ENCODE peak calls at places on chromosome 15, in eight cellular contexts. One of them, this sample, is unnamed.

GRCh38 chr15:39770748-39771689 is 11.6 kb downstream of the FSIP1 start:
- DNase-seq in BE2C: no peak
- DNase-seq in adrenal gland: no peak
- DNase-seq in thyroid gland: no peak
- DNase-seq in AG10803: peak; percentile 97
- DNase-seq in mucosa of descending colon: no peak
- DNase-seq in heart right ventricle: no peak
- DNase-seq in cardiac fibroblast: peak; percentile 59
- DNase-seq in this sample: no peak

GRCh38 chr15:58444658-58445332 is 13.0 kb downstream of the LIPC start:
- DNase-seq in adrenal gland: no peak
- DNase-seq in thyroid gland: peak; percentile 14
- DNase-seq in mucosa of descending colon: no peak
- DNase-seq in cardiac fibroblast: no peak
- DNase-seq in AG10803: no peak
- DNase-seq in BE2C: no peak
- DNase-seq in heart right ventricle: no peak
- DNase-seq in this sample: no peak

GRCh38 chr15:31360843-31361763 is 34.5 kb downstream of the KLF13 start:
- DNase-seq in AG10803: no peak
- DNase-seq in mucosa of descending colon: peak; percentile 79
- DNase-seq in heart right ventricle: no peak
- DNase-seq in thyroid gland: peak; percentile 50
- DNase-seq in cardiac fibroblast: no peak
- DNase-seq in adrenal gland: peak; percentile 76
- DNase-seq in BE2C: no peak
- DNase-seq in this sample: peak; percentile 60

GRCh38 chr15:101684384-101684783 is 32.2 kb upstream of the TM2D3 start:
- DNase-seq in adrenal gland: no peak
- DNase-seq in BE2C: no peak
- DNase-seq in heart right ventricle: no peak
- DNase-seq in thyroid gland: no peak
- DNase-seq in cardiac fibroblast: peak; percentile 69
- DNase-seq in AG10803: peak; percentile 87
- DNase-seq in mucosa of descending colon: no peak
- DNase-seq in this sample: no peak

GRCh38 chr15:93029613-93030429 is 59.2 kb downstream of the RGMA start:
- DNase-seq in thyroid gland: no peak
- DNase-seq in BE2C: no peak
- DNase-seq in adrenal gland: peak; percentile 69
- DNase-seq in cardiac fibroblast: peak; percentile 55
- DNase-seq in mucosa of descending colon: no peak
- DNase-seq in AG10803: no peak
- DNase-seq in heart right ventricle: no peak
- DNase-seq in this sample: peak; percentile 38

GRCh38 chr15:46996331-46996730 is 721.0 kb upstream of the SEMA6D start:
- DNase-seq in mucosa of descending colon: no peak
- DNase-seq in AG10803: no peak
- DNase-seq in BE2C: no peak
- DNase-seq in adrenal gland: no peak
- DNase-seq in cardiac fibroblast: no peak
- DNase-seq in thyroid gland: no peak
- DNase-seq in heart right ventricle: no peak
- DNase-seq in this sample: no peak

GRCh38 chr15:93466380-93466779 is 377.4 kb upstream of the RGMA start:
- DNase-seq in cardiac fibroblast: no peak
- DNase-seq in AG10803: no peak
- DNase-seq in BE2C: no peak
- DNase-seq in thyroid gland: no peak
- DNase-seq in heart right ventricle: no peak
- DNase-seq in adrenal gland: no peak
- DNase-seq in mucosa of descending colon: no peak
- DNase-seq in this sample: no peak

GRCh38 chr15:76973362-76973743 is 21.6 kb upstream of the PSTPIP1 start:
- DNase-seq in mucosa of descending colon: no peak
- DNase-seq in BE2C: peak; percentile 76
- DNase-seq in thyroid gland: no peak
- DNase-seq in adrenal gland: no peak
- DNase-seq in AG10803: peak; percentile 30
- DNase-seq in heart right ventricle: no peak
- DNase-seq in cardiac fibroblast: peak; percentile 74
- DNase-seq in this sample: no peak

GRCh38 chr15:27563765-27564164 is 535.4 kb downstream of the OCA2 start:
- DNase-seq in thyroid gland: no peak
- DNase-seq in adrenal gland: no peak
- DNase-seq in mucosa of descending colon: no peak
- DNase-seq in AG10803: no peak
- DNase-seq in cardiac fibroblast: no peak
- DNase-seq in heart right ventricle: no peak
- DNase-seq in BE2C: no peak
- DNase-seq in this sample: no peak

GRCh38 chr15:40660686-40661085 is 34.3 kb upstream of the RAD51 start:
- DNase-seq in thyroid gland: no peak
- DNase-seq in cardiac fibroblast: no peak
- DNase-seq in AG10803: no peak
- DNase-seq in heart right ventricle: no peak
- DNase-seq in mucosa of descending colon: no peak
- DNase-seq in BE2C: no peak
- DNase-seq in adrenal gland: no peak
- DNase-seq in this sample: no peak

GRCh38 chr15:90619939-90620338 is 90.2 kb downstream of the CRTC3 start:
- DNase-seq in heart right ventricle: no peak
- DNase-seq in mucosa of descending colon: no peak
- DNase-seq in thyroid gland: no peak
- DNase-seq in cardiac fibroblast: no peak
- DNase-seq in BE2C: no peak
- DNase-seq in adrenal gland: peak; percentile 21
- DNase-seq in AG10803: no peak
- DNase-seq in this sample: no peak

GRCh38 chr15:83372434-83372873 is 74.7 kb upstream of the SH3GL3 start:
- DNase-seq in cardiac fibroblast: no peak
- DNase-seq in AG10803: peak; percentile 42
- DNase-seq in mucosa of descending colon: no peak
- DNase-seq in BE2C: no peak
- DNase-seq in thyroid gland: no peak
- DNase-seq in adrenal gland: no peak
- DNase-seq in heart right ventricle: no peak
- DNase-seq in this sample: no peak

GRCh38 chr15:93126496-93127083 is 37.6 kb upstream of the RGMA start:
- DNase-seq in thyroid gland: no peak
- DNase-seq in heart right ventricle: peak; percentile 70
- DNase-seq in mucosa of descending colon: no peak
- DNase-seq in AG10803: no peak
- DNase-seq in BE2C: no peak
- DNase-seq in cardiac fibroblast: peak; percentile 3
- DNase-seq in adrenal gland: peak; percentile 50
- DNase-seq in this sample: no peak

GRCh38 chr15:63439536-63440264 is 58.1 kb upstream of the CA12 start:
- DNase-seq in mucosa of descending colon: no peak
- DNase-seq in cardiac fibroblast: no peak
- DNase-seq in thyroid gland: peak; percentile 22
- DNase-seq in AG10803: peak; percentile 10
- DNase-seq in BE2C: peak; percentile 23
- DNase-seq in adrenal gland: peak; percentile 37
- DNase-seq in heart right ventricle: no peak
- DNase-seq in this sample: no peak

GRCh38 chr15:84598993-84599392 is 1.8 kb upstream of the ZSCAN2 start:
- DNase-seq in mucosa of descending colon: peak; percentile 42
- DNase-seq in adrenal gland: peak; percentile 76
- DNase-seq in thyroid gland: peak; percentile 38
- DNase-seq in AG10803: peak; percentile 53
- DNase-seq in cardiac fibroblast: peak; percentile 75
- DNase-seq in heart right ventricle: no peak
- DNase-seq in BE2C: peak; percentile 62
- DNase-seq in this sample: no peak

GRCh38 chr15:67043939-67044771 is 21.2 kb upstream of the SMAD3 start:
- DNase-seq in heart right ventricle: no peak
- DNase-seq in AG10803: peak; percentile 96
- DNase-seq in mucosa of descending colon: no peak
- DNase-seq in cardiac fibroblast: peak; percentile 95
- DNase-seq in thyroid gland: no peak
- DNase-seq in adrenal gland: no peak
- DNase-seq in BE2C: no peak
- DNase-seq in this sample: no peak

GRCh38 chr15:68497206-68497910 is 65.4 kb upstream of the ITGA11 start:
- DNase-seq in thyroid gland: no peak
- DNase-seq in adrenal gland: peak; percentile 5
- DNase-seq in mucosa of descending colon: no peak
- DNase-seq in heart right ventricle: no peak
- DNase-seq in cardiac fibroblast: no peak
- DNase-seq in AG10803: peak; percentile 83
- DNase-seq in BE2C: no peak
- DNase-seq in this sample: no peak

GRCh38 chr15:99211926-99212325 is 37.5 kb downstream of the TTC23 start:
- DNase-seq in mucosa of descending colon: no peak
- DNase-seq in cardiac fibroblast: peak; percentile 19
- DNase-seq in AG10803: peak; percentile 40
- DNase-seq in thyroid gland: no peak
- DNase-seq in BE2C: no peak
- DNase-seq in heart right ventricle: no peak
- DNase-seq in adrenal gland: peak; percentile 83
- DNase-seq in this sample: no peak

GRCh38 chr15:45499426-45499825 is 23.1 kb downstream of the SLC30A4 start:
- DNase-seq in AG10803: peak; percentile 43
- DNase-seq in BE2C: no peak
- DNase-seq in mucosa of descending colon: no peak
- DNase-seq in thyroid gland: no peak
- DNase-seq in adrenal gland: no peak
- DNase-seq in heart right ventricle: no peak
- DNase-seq in cardiac fibroblast: peak; percentile 48
- DNase-seq in this sample: no peak

GRCh38 chr15:40456738-40457137 is 14.0 kb upstream of the CHST14 start:
- DNase-seq in heart right ventricle: no peak
- DNase-seq in adrenal gland: no peak
- DNase-seq in thyroid gland: no peak
- DNase-seq in mucosa of descending colon: no peak
- DNase-seq in cardiac fibroblast: no peak
- DNase-seq in BE2C: no peak
- DNase-seq in AG10803: no peak
- DNase-seq in this sample: no peak

GRCh38 chr15:33720952-33721351 is 247.3 kb upstream of the CHRM5 start:
- DNase-seq in BE2C: no peak
- DNase-seq in adrenal gland: no peak
- DNase-seq in heart right ventricle: no peak
- DNase-seq in thyroid gland: no peak
- DNase-seq in cardiac fibroblast: peak; percentile 58
- DNase-seq in mucosa of descending colon: no peak
- DNase-seq in AG10803: peak; percentile 37
- DNase-seq in this sample: no peak

GRCh38 chr15:27833974-27834373 is 265.1 kb downstream of the OCA2 start:
- DNase-seq in adrenal gland: no peak
- DNase-seq in thyroid gland: no peak
- DNase-seq in mucosa of descending colon: no peak
- DNase-seq in heart right ventricle: no peak
- DNase-seq in AG10803: no peak
- DNase-seq in cardiac fibroblast: no peak
- DNase-seq in BE2C: no peak
- DNase-seq in this sample: no peak

GRCh38 chr15:58362262-58362922 is 69.4 kb upstream of the LIPC start:
- DNase-seq in thyroid gland: no peak
- DNase-seq in cardiac fibroblast: no peak
- DNase-seq in AG10803: peak; percentile 45
- DNase-seq in BE2C: no peak
- DNase-seq in heart right ventricle: no peak
- DNase-seq in adrenal gland: no peak
- DNase-seq in mucosa of descending colon: no peak
- DNase-seq in this sample: no peak

DNA sequence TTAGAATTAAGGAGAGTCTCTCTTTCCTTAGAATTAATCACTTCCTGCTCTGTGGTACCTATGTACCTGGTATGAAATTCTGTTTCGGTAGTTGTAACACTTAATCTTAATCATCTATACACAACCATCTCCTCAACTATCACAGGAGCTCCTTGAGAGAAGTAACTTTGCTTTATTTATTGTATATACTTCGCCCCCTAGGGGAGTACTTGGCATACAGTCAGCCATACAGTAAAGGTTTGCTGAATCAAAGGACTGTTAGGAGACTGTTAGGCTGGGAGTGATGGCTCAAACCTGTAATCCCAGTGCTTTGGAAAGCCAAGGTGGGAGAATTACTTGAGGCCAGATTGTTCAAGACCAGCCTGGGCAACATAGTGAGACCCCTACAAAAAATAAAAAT is 44.7 kb downstream of the RORA start:
- DNase-seq in AG10803: no peak
- DNase-seq in BE2C: no peak
- DNase-seq in heart right ventricle: no peak
- DNase-seq in adrenal gland: no peak
- DNase-seq in cardiac fibroblast: no peak
- DNase-seq in mucosa of descending colon: no peak
- DNase-seq in thyroid gland: no peak
- DNase-seq in this sample: no peak
- TF ChIP-seq CTCF in AG10803: no peak
- TF ChIP-seq CTCF in BE2C: peak; percentile 35
- TF ChIP-seq CTCF in heart right ventricle: no peak
- TF ChIP-seq CTCF in adrenal gland: no peak
- TF ChIP-seq CTCF in cardiac fibroblast: peak; percentile 1
- TF ChIP-seq CTCF in mucosa of descending colon: no peak
- TF ChIP-seq CTCF in thyroid gland: no peak
- TF ChIP-seq CTCF in this sample: no peak

DNA sequence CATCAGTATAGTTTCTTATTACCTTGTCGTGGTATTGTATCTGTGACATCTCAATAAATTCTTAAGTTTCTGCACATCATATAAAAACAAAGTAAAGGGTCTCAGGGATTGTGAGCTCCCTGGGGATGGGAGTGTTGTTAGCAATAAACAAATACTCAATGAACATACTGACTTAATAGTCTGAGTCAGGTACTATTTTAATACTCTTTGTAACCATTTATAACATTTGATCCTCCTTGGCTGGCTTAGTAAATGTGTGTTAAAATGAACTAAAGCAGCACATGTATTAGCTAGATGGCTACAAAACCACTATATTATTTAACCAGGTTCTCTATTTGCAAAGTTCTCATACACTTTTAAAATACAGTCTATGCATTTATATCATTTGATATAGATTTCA is 1.8 kb downstream of the ICE2 start:
- DNase-seq in BE2C: no peak
- DNase-seq in adrenal gland: no peak
- DNase-seq in cardiac fibroblast: no peak
- DNase-seq in thyroid gland: no peak
- DNase-seq in mucosa of descending colon: no peak
- DNase-seq in AG10803: peak; percentile 27
- DNase-seq in heart right ventricle: no peak
- DNase-seq in this sample: no peak
- H3K4me3 ChIP-seq in BE2C: peak overlapping the region; percentile 98
- H3K4me3 ChIP-seq in adrenal gland: no peak overlapping the region
- H3K4me3 ChIP-seq in cardiac fibroblast: no peak overlapping the region
- H3K4me3 ChIP-seq in thyroid gland: no peak overlapping the region
- H3K4me3 ChIP-seq in mucosa of descending colon: no peak overlapping the region
- H3K4me3 ChIP-seq in AG10803: peak overlapping the region; percentile 90
- H3K4me3 ChIP-seq in heart right ventricle: peak overlapping the region; percentile 81
- H3K4me3 ChIP-seq in this sample: no peak overlapping the region

GRCh38 chr15:69502470-69503045 is 49.9 kb downstream of the RPLP1 start:
- DNase-seq in BE2C: no peak
- DNase-seq in cardiac fibroblast: no peak
- DNase-seq in heart right ventricle: no peak
- DNase-seq in mucosa of descending colon: no peak
- DNase-seq in AG10803: no peak
- DNase-seq in thyroid gland: no peak
- DNase-seq in adrenal gland: peak; percentile 20
- DNase-seq in this sample: no peak
- TF ChIP-seq CTCF in BE2C: peak; percentile 26
- TF ChIP-seq CTCF in cardiac fibroblast: peak; percentile 16
- TF ChIP-seq CTCF in heart right ventricle: peak; percentile 15
- TF ChIP-seq CTCF in mucosa of descending colon: no peak
- TF ChIP-seq CTCF in AG10803: peak; percentile 17
- TF ChIP-seq CTCF in thyroid gland: no peak
- TF ChIP-seq CTCF in adrenal gland: no peak
- TF ChIP-seq CTCF in this sample: no peak

GRCh38 chr15:70258369-70259029 is 160.8 kb upstream of the TLE3 start:
- DNase-seq in cardiac fibroblast: peak; percentile 11
- DNase-seq in AG10803: no peak
- DNase-seq in heart right ventricle: no peak
- DNase-seq in mucosa of descending colon: peak; percentile 62
- DNase-seq in adrenal gland: no peak
- DNase-seq in thyroid gland: no peak
- DNase-seq in BE2C: no peak
- DNase-seq in this sample: no peak
- H3K4me3 ChIP-seq in cardiac fibroblast: no peak overlapping the region
- H3K4me3 ChIP-seq in AG10803: no peak overlapping the region
- H3K4me3 ChIP-seq in heart right ventricle: no peak overlapping the region
- H3K4me3 ChIP-seq in mucosa of descending colon: no peak overlapping the region
- H3K4me3 ChIP-seq in adrenal gland: no peak overlapping the region
- H3K4me3 ChIP-seq in thyroid gland: no peak overlapping the region
- H3K4me3 ChIP-seq in BE2C: no peak overlapping the region
- H3K4me3 ChIP-seq in this sample: no peak overlapping the region